ENCODE peak calls at places on chromosomes 13 and 19, in five cellular contexts. D, H, R, V and C are unnamed samples.

GRCh38 chr13:32116210-32116609 is 84.6 kb downstream of the FRY start:
- DNase-seq in R (no peak), V (no peak), D (no peak), H (no peak), C (no peak)

GRCh38 chr13:22061806-22062391 is 391.0 kb downstream of the FGF9 start:
- DNase-seq in R (no peak), D (no peak), H (no peak), V (no peak), C (no peak)

GRCh38 chr19:46349311-46349993 is 2.6 kb downstream of the PPP5C start:
- DNase-seq in H (no peak), D (no peak), R (no peak), V (no peak), C (no peak)

GRCh38 chr19:47613165-47614146 is 4.5 kb downstream of the BICRA start:
- DNase-seq in D (peak; percentile 71), H (peak; percentile 85), V (peak; percentile 74), R (peak; percentile 32), C (peak; percentile 84)

GRCh38 chr19:23263870-23264590 is 13.8 kb upstream of the ZNF724 start:
- DNase-seq in D (no peak), H (peak; percentile 2), R (no peak), V (no peak), C (no peak)

GRCh38 chr13:50845211-50845610 is 1.7 kb upstream of the DLEU7 start:
- DNase-seq in D (no peak), R (peak; percentile 18), H (peak; percentile 5), V (no peak), C (peak; percentile 39)

GRCh38 chr19:57363734-57364181 is 407 bp downstream of the TRAPPC2B start:
- DNase-seq in H (peak; percentile 6), D (peak; percentile 53), R (no peak), V (no peak), C (peak; percentile 11)

GRCh38 chr19:19422156-19422555 is 16.7 kb downstream of the GATAD2A start:
- DNase-seq in H (no peak), R (no peak), D (no peak), V (no peak), C (no peak)

GRCh38 chr13:39364797-39365468 is 238.1 kb downstream of the LHFPL6 start:
- DNase-seq in H (peak; percentile 43), V (no peak), R (no peak), D (peak; percentile 37), C (no peak)

GRCh38 chr19:30011051-30011578 is 69.1 kb downstream of the URI1 start:
- DNase-seq in D (no peak), H (peak; percentile 3), R (no peak), V (no peak), C (no peak)

GRCh38 chr13:43229506-43229905 is 206.1 kb downstream of the DNAJC15 start:
- DNase-seq in D (peak; percentile 85), V (no peak), R (peak; percentile 84), H (peak; percentile 64), C (peak; percentile 64)

GRCh38 chr13:101624210-101624922 is 171.9 kb downstream of the ITGBL1 start:
- DNase-seq in R (peak; percentile 51), V (no peak), D (peak; percentile 26), H (no peak), C (no peak)

GRCh38 chr13:63190219-63190618 is 1774.6 kb upstream of the PCDH20 start:
- DNase-seq in R (no peak), D (peak; percentile 3), V (no peak), H (no peak), C (no peak)

GRCh38 chr19:43474487-43474886 is 9.1 kb upstream of the LYPD3 start:
- DNase-seq in D (no peak), R (no peak), V (no peak), H (no peak), C (no peak)

GRCh38 chr19:43478323-43478722 is 12.9 kb upstream of the LYPD3 start:
- DNase-seq in V (no peak), R (no peak), D (no peak), H (no peak), C (no peak)

GRCh38 chr19:43476606-43477005 is 11.2 kb upstream of the LYPD3 start:
- DNase-seq in H (peak; percentile 96), R (peak; percentile 88), V (no peak), D (peak; percentile 63), C (peak; percentile 78)

GRCh38 chr19:43471091-43471490 is 5.7 kb upstream of the LYPD3 start:
- DNase-seq in H (no peak), R (no peak), D (no peak), V (no peak), C (no peak)

DNA sequence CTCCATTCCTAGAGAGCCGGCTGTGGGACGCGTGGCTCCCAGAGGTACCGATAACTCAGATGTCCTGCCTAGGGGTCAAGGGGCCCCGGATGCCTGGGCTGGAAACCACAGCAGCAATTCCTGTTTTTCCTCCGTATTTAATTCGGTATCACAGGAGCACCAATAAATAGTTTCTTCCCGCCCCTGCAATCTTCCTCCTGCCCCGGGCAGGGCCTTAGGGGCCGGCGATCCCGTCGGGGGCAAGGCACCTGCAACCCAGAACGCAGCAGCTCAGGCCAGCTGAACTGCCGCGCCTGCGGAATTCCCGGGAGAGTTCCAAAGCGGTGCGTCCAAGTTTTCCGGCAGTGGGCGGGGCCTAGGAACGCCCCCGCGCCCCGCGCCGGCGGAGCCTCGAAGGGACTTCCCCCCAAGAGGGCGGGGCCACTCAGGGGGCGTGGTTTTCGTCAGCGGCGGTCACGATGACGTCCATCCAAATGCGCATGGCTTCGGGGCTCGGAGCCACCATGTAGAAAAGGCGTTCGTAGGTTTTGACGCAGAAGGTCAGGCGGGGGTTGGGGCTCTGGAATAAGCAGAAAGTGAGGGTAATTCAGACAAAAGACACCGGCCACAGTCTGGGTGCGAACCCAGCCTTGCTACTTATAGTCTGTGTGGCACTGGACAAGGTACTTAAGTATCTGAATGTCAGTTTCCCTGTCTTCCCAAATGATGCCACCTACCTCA is 9.7 kb upstream of the LYPD3 start:
- DNase-seq in H (peak; percentile 87), D (peak; percentile 96), R (peak; percentile 95), V (peak; percentile 98), C (peak; percentile 96)
- H3K4me3 ChIP-seq in H (peak overlapping the region; percentile 30), D (no peak overlapping the region), R (peak overlapping the region; percentile 19), V (peak overlapping the region; percentile 9), C (peak overlapping the region; percentile 26)

GRCh38 chr19:54463531-54464043 is at the start of gene LENG9:
- DNase-seq in R (peak; percentile 99), V (peak; percentile 99), D (peak; percentile 100), H (peak; percentile 97), C (peak; percentile 99)

GRCh38 chr19:54460230-54461005 is 3.2 kb downstream of the LENG9 start:
- DNase-seq in R (no peak), V (no peak), D (no peak), H (no peak), C (no peak)

GRCh38 chr19:54462713-54463530 is 656 bp downstream of the LENG9 start:
- DNase-seq in R (peak; percentile 70), V (peak; percentile 90), H (peak; percentile 63), D (peak; percentile 74), C (peak; percentile 71)

GRCh38 chr19:54461201-54462071 is 2.1 kb downstream of the LENG9 start:
- DNase-seq in R (peak; percentile 90), H (no peak), V (no peak), D (peak; percentile 21), C (peak; percentile 32)

DNA sequence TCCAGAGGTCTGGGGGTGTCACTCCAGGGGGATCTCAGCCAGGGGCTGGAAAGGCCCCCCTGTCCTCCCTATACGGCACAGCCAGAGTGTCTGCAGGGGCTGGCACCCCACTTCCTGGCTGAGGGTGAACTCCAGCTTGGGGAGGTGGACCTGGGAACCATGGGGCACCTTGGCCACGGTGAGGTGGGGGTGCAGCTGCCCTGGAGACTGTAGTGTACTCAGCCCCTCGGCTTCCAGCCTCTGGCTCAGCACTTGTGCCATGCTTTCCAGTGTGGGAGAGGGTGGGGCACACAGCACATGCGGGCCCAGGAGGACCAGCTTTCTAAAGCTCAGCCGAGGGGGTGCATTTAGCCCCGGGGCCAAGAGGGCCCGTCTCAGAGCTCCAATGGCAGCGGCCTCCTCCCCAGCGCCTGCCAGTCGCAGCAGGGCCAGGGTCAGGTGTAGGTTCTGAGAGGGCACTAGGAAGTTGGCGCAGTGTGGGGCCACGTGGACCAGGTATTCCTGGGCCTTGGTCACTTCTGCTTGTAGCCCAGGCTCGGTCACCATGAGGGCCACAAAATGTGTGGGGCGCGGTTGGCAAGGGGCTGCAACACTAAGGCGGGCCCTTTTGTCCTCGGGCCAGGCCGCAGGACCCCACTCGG is 1.4 kb downstream of the LENG9 start:
- DNase-seq in H (no peak), V (peak; percentile 71), D (peak; percentile 22), R (no peak), C (no peak)
- H3K4me3 ChIP-seq in H (peak overlapping the region; percentile 65), V (peak overlapping the region; percentile 42), D (peak overlapping the region; percentile 70), R (peak overlapping the region; percentile 56), C (peak overlapping the region; percentile 61)

DNA sequence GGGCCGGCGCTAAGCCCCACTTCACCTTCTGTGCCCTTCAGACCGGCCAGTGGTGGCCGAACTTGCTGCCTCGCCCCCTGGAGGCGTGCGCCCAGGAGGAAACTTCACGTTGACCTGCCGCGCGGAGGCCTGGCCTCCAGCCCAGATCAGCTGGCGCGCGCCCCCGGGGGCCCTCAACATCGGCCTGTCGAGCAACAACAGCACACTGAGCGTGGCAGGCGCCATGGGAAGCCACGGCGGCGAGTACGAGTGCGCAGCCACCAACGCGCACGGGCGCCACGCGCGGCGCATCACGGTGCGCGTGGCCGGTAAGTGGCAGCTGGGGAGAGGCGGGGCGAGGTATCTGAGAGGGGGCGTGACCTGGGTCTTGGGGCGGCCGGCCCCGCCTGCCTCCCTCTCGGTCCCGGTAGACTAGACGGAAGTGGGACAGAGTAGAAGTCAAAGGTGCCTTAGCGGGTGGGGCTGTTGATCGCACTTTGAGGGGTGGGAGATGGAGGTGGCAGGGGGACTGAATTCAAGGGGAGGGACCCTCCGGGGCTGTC is 5.6 kb downstream of the ICAM5 start:
- DNase-seq in H (no peak), V (no peak), R (no peak), D (no peak), C (no peak)
- H3K4me3 ChIP-seq in H (no peak overlapping the region), V (no peak overlapping the region), R (no peak overlapping the region), D (no peak overlapping the region), C (peak overlapping the region; percentile 14)

DNA sequence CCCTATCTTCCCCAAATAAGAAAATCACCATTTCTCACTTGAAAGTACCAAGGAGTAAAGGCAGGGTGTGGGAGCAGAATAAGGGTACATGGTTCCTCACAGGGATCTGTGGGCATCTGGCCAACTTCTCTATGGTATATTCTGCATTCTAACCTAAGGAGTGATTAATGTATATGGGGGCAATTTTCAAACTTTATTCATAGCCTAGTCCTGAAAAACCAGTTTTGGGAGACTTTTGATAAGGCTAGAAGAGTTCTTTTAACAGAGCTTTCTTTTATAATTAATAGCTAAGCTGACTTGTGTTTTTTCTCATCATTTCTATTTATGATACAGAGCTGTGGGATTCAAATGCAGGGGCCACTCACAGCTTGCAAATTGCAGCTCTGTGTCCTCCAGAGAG is 852 bp downstream of the SCEL start:
- DNase-seq in D (no peak), H (no peak), V (no peak), R (no peak), C (no peak)
- H3K4me3 ChIP-seq in D (no peak overlapping the region), H (no peak overlapping the region), V (no peak overlapping the region), R (no peak overlapping the region), C (no peak overlapping the region)